ENCODE peak calls at places on chromosome 22, in ten cellular contexts. B, R, V, A, E, N, H, O, D and W are unnamed samples.

GRCh38 chr22:41197808-41198585 is 7.1 kb upstream of the L3MBTL2 start:
- DNase-seq in D (no peak), H (no peak), V (peak; percentile 63), B (peak; percentile 46), R (no peak), O (no peak), N (peak; percentile 34), E (peak; percentile 52), A (no peak), W (no peak)

GRCh38 chr22:35739642-35740041 is 22.0 kb downstream of the APOL5 start:
- DNase-seq in H (no peak), N (no peak), O (no peak), V (no peak), E (no peak), D (peak; percentile 34), A (no peak), B (no peak), R (no peak), W (no peak)

GRCh38 chr22:31044262-31044861 is 36.8 kb upstream of the SMTN start:
- DNase-seq in V (peak; percentile 43), N (no peak), O (no peak), R (no peak), E (peak; percentile 57), B (peak; percentile 46), A (peak; percentile 74), H (peak; percentile 84), D (peak; percentile 28), W (no peak)

GRCh38 chr22:22955866-22956535 is 68.4 kb downstream of the IGLL5 start:
- DNase-seq in A (peak; percentile 61), H (peak; percentile 81), D (peak; percentile 83), O (peak; percentile 26), B (peak; percentile 62), E (no peak), V (peak; percentile 75), R (peak; percentile 52), N (peak; percentile 73), W (no peak)

GRCh38 chr22:25488244-25489020 is 76.0 kb upstream of the GRK3 start:
- DNase-seq in V (peak; percentile 86), N (no peak), B (peak; percentile 79), E (peak; percentile 65), D (peak; percentile 20), A (peak; percentile 91), H (peak; percentile 78), O (no peak), R (peak; percentile 79), W (no peak)

GRCh38 chr22:49210606-49211005 is 617.1 kb downstream of the BRD1 start:
- DNase-seq in D (no peak), H (no peak), V (no peak), R (no peak), N (no peak), O (no peak), A (no peak), B (peak; percentile 8), E (peak; percentile 4), W (peak; percentile 5)

GRCh38 chr22:35442471-35442870 is 42.5 kb downstream of the MCM5 start:
- DNase-seq in D (no peak), R (no peak), O (no peak), E (no peak), V (no peak), H (no peak), A (no peak), B (no peak), N (no peak), W (no peak)

GRCh38 chr22:26779108-26779507 is 121.7 kb downstream of the MIAT start:
- DNase-seq in O (no peak), D (no peak), B (no peak), N (no peak), E (no peak), R (no peak), A (no peak), H (no peak), V (no peak), W (no peak)

GRCh38 chr22:48842976-48843375 is 984.7 kb downstream of the BRD1 start:
- DNase-seq in D (no peak), V (no peak), O (no peak), E (no peak), N (no peak), A (no peak), H (no peak), B (no peak), R (no peak), W (no peak)

GRCh38 chr22:30116362-30117117 is 36.3 kb downstream of the HORMAD2 start:
- DNase-seq in E (no peak), O (no peak), V (no peak), D (no peak), R (no peak), N (no peak), A (peak; percentile 78), B (no peak), H (peak; percentile 55), W (no peak)

GRCh38 chr22:46517255-46517761 is 20.1 kb downstream of the CELSR1 start:
- DNase-seq in N (no peak), D (no peak), O (no peak), A (no peak), B (no peak), R (no peak), E (no peak), H (no peak), V (no peak), W (no peak)

DNA sequence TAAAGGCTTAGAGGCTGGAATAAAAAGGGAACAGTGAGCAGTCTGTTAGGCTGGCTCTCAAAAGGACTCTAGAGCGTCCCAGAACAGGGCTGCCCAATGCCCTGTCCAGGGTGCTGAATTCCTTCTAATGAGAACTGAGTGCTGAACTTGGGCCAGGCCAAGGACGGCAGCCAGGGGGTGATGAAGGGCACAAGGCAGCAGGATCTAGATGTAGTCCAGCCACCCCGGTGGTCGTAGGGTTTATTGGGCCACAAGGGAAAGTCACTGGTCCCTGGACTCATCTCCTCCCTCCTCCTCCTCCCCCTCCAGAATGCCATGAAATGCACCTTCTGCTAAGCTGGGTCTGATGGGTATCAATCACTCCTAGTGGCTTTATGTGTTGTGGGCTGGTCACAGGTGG is 19.2 kb downstream of the NPTXR start:
- DNase-seq in O (peak; percentile 41), H (peak; percentile 85), A (peak; percentile 75), V (peak; percentile 63), B (no peak), E (peak; percentile 38), N (peak; percentile 90), D (peak; percentile 50), R (no peak), W (peak; percentile 64)
- TF ChIP-seq CTCF in O (peak; percentile 64), H (peak; percentile 71), A (peak; percentile 47), V (peak; percentile 30), B (peak; percentile 10), E (peak; percentile 54), N (peak; percentile 62), D (peak; percentile 32), R (peak; percentile 76), W (peak; percentile 22)

GRCh38 chr22:43187171-43188099 is 501 bp upstream of the TTLL12 start:
- DNase-seq in H (peak; percentile 95), D (peak; percentile 88), E (peak; percentile 96), A (peak; percentile 92), B (peak; percentile 98), R (peak; percentile 90), N (peak; percentile 95), V (peak; percentile 97), O (peak; percentile 74), W (peak; percentile 97)

GRCh38 chr22:43197271-43197941 is 10.5 kb upstream of the TTLL12 start:
- DNase-seq in D (no peak), O (no peak), V (no peak), N (no peak), A (no peak), B (no peak), R (no peak), H (peak; percentile 12), E (no peak), W (no peak)

GRCh38 chr22:43188829-43189545 is 2.1 kb upstream of the TTLL12 start:
- DNase-seq in A (no peak), D (no peak), E (no peak), R (no peak), H (no peak), B (no peak), V (no peak), N (no peak), O (no peak), W (no peak)

GRCh38 chr22:43186272-43187170 is at the start of gene TTLL12:
- DNase-seq in H (peak; percentile 44), E (peak; percentile 70), A (peak; percentile 21), B (peak; percentile 76), N (peak; percentile 81), R (no peak), V (peak; percentile 67), D (no peak), O (no peak), W (peak; percentile 76)

DNA sequence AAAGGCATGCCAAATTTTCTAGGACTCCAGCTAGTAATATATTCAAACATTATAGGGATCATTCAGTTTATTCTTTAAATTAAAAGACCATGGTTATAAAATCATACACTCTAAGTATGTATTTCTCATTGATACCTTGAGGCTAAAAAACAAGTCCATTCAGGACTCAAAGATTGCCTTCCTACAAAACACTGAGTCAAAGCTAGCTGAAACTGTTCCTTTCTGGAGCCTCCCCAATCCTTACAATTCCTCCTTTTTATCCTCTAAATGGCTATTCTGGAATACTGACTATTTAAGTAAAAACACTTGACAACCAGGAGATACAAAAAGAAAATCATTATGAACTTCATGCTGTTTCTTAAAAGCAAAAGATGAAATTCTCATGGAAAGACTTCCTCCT is 4.9 kb upstream of the TTLL12 start:
- DNase-seq in R (no peak), A (no peak), D (no peak), E (no peak), B (no peak), V (no peak), O (no peak), H (no peak), N (no peak), W (no peak)
- TF ChIP-seq CTCF in R (no peak), A (no peak), D (no peak), E (no peak), B (no peak), V (no peak), O (no peak), H (no peak), N (no peak), W (no peak)

DNA sequence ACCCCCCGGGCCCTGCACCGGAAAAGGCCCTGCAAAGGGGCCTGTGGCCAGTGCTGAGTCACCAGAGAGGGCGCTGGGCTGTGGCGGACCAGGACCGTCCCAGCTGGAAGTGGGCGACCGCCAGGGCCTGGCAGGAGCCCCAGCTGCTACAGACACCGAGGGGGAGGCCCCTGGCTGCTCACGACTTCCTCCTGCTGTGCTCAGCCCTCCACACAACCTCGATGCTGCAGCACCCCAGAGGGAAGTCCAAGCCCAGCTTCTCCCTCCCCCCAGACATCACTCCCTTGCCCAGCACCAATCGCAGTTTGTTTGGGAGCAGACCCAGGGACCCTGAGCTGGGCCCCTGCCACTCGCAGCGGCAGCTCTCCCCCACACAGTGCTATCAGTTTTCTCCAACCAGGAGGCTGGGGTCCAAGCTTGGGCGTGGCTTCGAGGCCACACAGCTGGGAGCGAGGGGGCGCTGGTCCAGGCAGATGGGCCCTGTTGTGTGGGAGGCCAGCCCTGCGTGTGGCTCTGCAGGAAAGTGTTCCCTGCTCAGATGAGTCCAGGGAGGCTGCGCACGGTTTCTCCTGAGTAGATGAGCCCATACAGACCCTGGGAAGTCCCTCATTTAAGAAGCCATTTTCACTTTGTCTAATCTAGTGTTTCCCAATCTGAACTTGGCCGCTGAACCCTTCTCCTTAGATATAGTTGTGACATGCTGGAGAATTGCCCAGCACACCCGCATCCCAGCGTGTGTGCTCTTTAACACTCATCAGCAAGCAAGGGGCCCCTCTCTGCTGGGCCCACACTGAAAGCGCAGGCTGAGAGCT is 5.6 kb upstream of the SH3BP1 start:
- DNase-seq in V (peak; percentile 59), A (peak; percentile 92), B (peak; percentile 87), R (no peak), O (peak; percentile 66), E (peak; percentile 90), H (peak; percentile 95), D (peak; percentile 71), N (peak; percentile 85), W (peak; percentile 66)
- TF ChIP-seq CTCF in V (no peak), A (peak; percentile 28), B (no peak), R (no peak), O (peak; percentile 27), E (peak; percentile 37), H (no peak), D (peak; percentile 35), N (no peak), W (peak; percentile 7)

GRCh38 chr22:19800761-19801244 is 40.2 kb downstream of the TBX1 start:
- DNase-seq in A (peak; percentile 25), R (no peak), H (peak; percentile 32), N (no peak), V (no peak), D (no peak), O (no peak), E (no peak), B (peak; percentile 23), W (no peak)
- TF ChIP-seq CTCF in A (peak; percentile 43), R (peak; percentile 52), H (peak; percentile 31), N (no peak), V (no peak), D (no peak), O (peak; percentile 57), E (peak; percentile 39), B (no peak), W (no peak)